ENCODE peak calls at places on chromosome 4, in nine cellular contexts. X is AML-193; M is stimulated activated CD8-positive, alpha-beta memory T cell treated with anti-CD3 and anti-CD28 coated beads, Interleukin-12 subunit alpha, Interleukin-12 subunit beta, amount 100 ng/mL, for 4 hours; O is amygdala; C is HTR-8/SVneo; Y is Caki2; N is neural progenitor cell; A is hippocampal formation; K is Panc1. J is an unnamed sample.
A peak's percentile ranks its signal among the peaks of the same experiment; 100 is the strongest.

GRCh38 chr4:3817561-3817960 is 51.4 kb downstream of the ADRA2C start:
- DNase-seq in X (no peak), M (no peak), O (no peak), C (no peak), Y (no peak), N (no peak), A (no peak), K (no peak), J (no peak)

GRCh38 chr4:77852892-77853495 is 9.6 kb upstream of the MRPL1 start:
- DNase-seq in X (no peak), M (peak; percentile 30), O (no peak), C (no peak), Y (no peak), N (no peak), A (no peak), K (no peak), J (no peak)

GRCh38 chr4:168734703-168735688 is 238.1 kb downstream of the PALLD start:
- DNase-seq in X (no peak), M (no peak), O (no peak), C (no peak), Y (no peak), N (no peak), A (no peak), K (no peak), J (no peak)

GRCh38 chr4:123871351-123871750 is 474.8 kb downstream of the SPRY1 start:
- DNase-seq in X (no peak), M (no peak), O (no peak), C (no peak), Y (no peak), N (no peak), A (no peak), K (no peak), J (no peak)

GRCh38 chr4:80990851-80991250 is 39.7 kb upstream of the BMP3 start:
- DNase-seq in X (no peak), M (no peak), O (no peak), C (no peak), Y (no peak), N (peak; percentile 42), A (no peak), K (no peak), J (no peak)

GRCh38 chr4:108651068-108651794 is 832 bp downstream of the OSTC start:
- DNase-seq in X (peak; percentile 63), M (no peak), O (no peak), C (no peak), Y (peak; percentile 19), N (peak; percentile 27), A (no peak), K (no peak), J (no peak)

GRCh38 chr4:124262211-124263179 is 450.0 kb downstream of the ANKRD50 start:
- DNase-seq in X (peak; percentile 60), M (no peak), O (no peak), C (peak; percentile 56), Y (peak; percentile 49), N (peak; percentile 84), A (peak; percentile 73), K (peak; percentile 58), J (peak; percentile 82)

GRCh38 chr4:57234252-57234775 is 124.1 kb upstream of the IGFBP7 start:
- DNase-seq in X (no peak), M (no peak), O (no peak), C (no peak), Y (no peak), N (no peak), A (no peak), K (no peak), J (no peak)

GRCh38 chr4:40264497-40264896 is 67.7 kb downstream of the RHOH start:
- DNase-seq in X (no peak), M (no peak), O (no peak), C (no peak), Y (no peak), N (no peak), A (no peak), K (no peak), J (peak; percentile 86)

GRCh38 chr4:32689520-32689919 is 1969.4 kb downstream of the PCDH7 start:
- DNase-seq in X (no peak), M (no peak), O (no peak), C (no peak), Y (no peak), N (no peak), A (no peak), K (no peak), J (no peak)